ENCODE peak calls at places on chromosomes 7 and 10, in seven cellular contexts. One of them, this sample, is unnamed.

GRCh38 chr7:8015095-8015745 is 46.6 kb downstream of the GLCCI1 start:
- DNase-seq in IMR-90: no peak
- DNase-seq in mesendoderm: no peak
- DNase-seq in H9: no peak
- DNase-seq in neuronal stem cell: no peak
- DNase-seq in mesenchymal stem cell: no peak
- DNase-seq in H1: no peak
- DNase-seq in this sample: no peak

GRCh38 chr7:74183653-74184450 is 9.7 kb downstream of the EIF4H start:
- DNase-seq in mesenchymal stem cell: no peak
- DNase-seq in neuronal stem cell: no peak
- DNase-seq in H9: no peak
- DNase-seq in mesendoderm: peak; percentile 70
- DNase-seq in IMR-90: no peak
- DNase-seq in H1: no peak
- DNase-seq in this sample: peak; percentile 62

GRCh38 chr7:76296743-76297740 is 5.4 kb upstream of the HSPB1 start:
- DNase-seq in mesenchymal stem cell: peak; percentile 84
- DNase-seq in H9: no peak
- DNase-seq in IMR-90: peak; percentile 93
- DNase-seq in H1: no peak
- DNase-seq in mesendoderm: no peak
- DNase-seq in neuronal stem cell: no peak
- DNase-seq in this sample: peak; percentile 84

GRCh38 chr7:99451936-99452335 is 13.2 kb downstream of the CPSF4 start:
- DNase-seq in mesendoderm: no peak
- DNase-seq in IMR-90: no peak
- DNase-seq in H9: no peak
- DNase-seq in neuronal stem cell: no peak
- DNase-seq in H1: no peak
- DNase-seq in mesenchymal stem cell: no peak
- DNase-seq in this sample: no peak

GRCh38 chr10:32318476-32318896 is 28.5 kb downstream of the EPC1 start:
- DNase-seq in mesenchymal stem cell: no peak
- DNase-seq in H9: no peak
- DNase-seq in neuronal stem cell: no peak
- DNase-seq in H1: no peak
- DNase-seq in IMR-90: no peak
- DNase-seq in mesendoderm: no peak
- DNase-seq in this sample: no peak

GRCh38 chr7:103075337-103075918 is 488 bp downstream of the ARMC10 start:
- DNase-seq in H9: peak; percentile 89
- DNase-seq in H1: peak; percentile 57
- DNase-seq in neuronal stem cell: peak; percentile 48
- DNase-seq in IMR-90: peak; percentile 62
- DNase-seq in mesenchymal stem cell: peak; percentile 59
- DNase-seq in mesendoderm: peak; percentile 64
- DNase-seq in this sample: peak; percentile 46

GRCh38 chr10:5476918-5477525 is 22.3 kb downstream of the CALML5 start:
- DNase-seq in mesendoderm: peak; percentile 51
- DNase-seq in mesenchymal stem cell: no peak
- DNase-seq in neuronal stem cell: no peak
- DNase-seq in IMR-90: no peak
- DNase-seq in H1: no peak
- DNase-seq in H9: no peak
- DNase-seq in this sample: no peak

GRCh38 chr7:32761451-32762320 is 129.9 kb downstream of the KBTBD2 start:
- DNase-seq in IMR-90: no peak
- DNase-seq in H1: no peak
- DNase-seq in mesenchymal stem cell: no peak
- DNase-seq in mesendoderm: peak; percentile 47
- DNase-seq in H9: peak; percentile 49
- DNase-seq in neuronal stem cell: no peak
- DNase-seq in this sample: no peak

GRCh38 chr7:158064631-158065030 is 523.0 kb downstream of the PTPRN2 start:
- DNase-seq in neuronal stem cell: no peak
- DNase-seq in IMR-90: no peak
- DNase-seq in H1: no peak
- DNase-seq in mesenchymal stem cell: no peak
- DNase-seq in mesendoderm: no peak
- DNase-seq in H9: no peak
- DNase-seq in this sample: no peak

GRCh38 chr10:129766611-129767550 is 197.2 kb downstream of the EBF3 start:
- DNase-seq in mesendoderm: no peak
- DNase-seq in neuronal stem cell: no peak
- DNase-seq in H1: no peak
- DNase-seq in H9: peak; percentile 29
- DNase-seq in IMR-90: no peak
- DNase-seq in mesenchymal stem cell: no peak
- DNase-seq in this sample: no peak

GRCh38 chr10:103868200-103868599 is 12.8 kb upstream of the SH3PXD2A start:
- DNase-seq in neuronal stem cell: no peak
- DNase-seq in IMR-90: no peak
- DNase-seq in mesenchymal stem cell: no peak
- DNase-seq in H9: no peak
- DNase-seq in H1: no peak
- DNase-seq in mesendoderm: no peak
- DNase-seq in this sample: no peak

GRCh38 chr7:30240401-30240800 is 44.0 kb upstream of the ZNRF2 start:
- DNase-seq in mesendoderm: peak; percentile 19
- DNase-seq in IMR-90: no peak
- DNase-seq in H1: no peak
- DNase-seq in neuronal stem cell: no peak
- DNase-seq in mesenchymal stem cell: peak; percentile 2
- DNase-seq in H9: no peak
- DNase-seq in this sample: no peak

GRCh38 chr10:11668847-11669610 is 57.6 kb upstream of the USP6NL start:
- DNase-seq in H1: no peak
- DNase-seq in neuronal stem cell: no peak
- DNase-seq in mesenchymal stem cell: no peak
- DNase-seq in IMR-90: no peak
- DNase-seq in mesendoderm: no peak
- DNase-seq in H9: no peak
- DNase-seq in this sample: no peak

GRCh38 chr10:102400061-102400460 is 4.6 kb downstream of the NFKB2 start:
- DNase-seq in H9: no peak
- DNase-seq in IMR-90: no peak
- DNase-seq in mesenchymal stem cell: no peak
- DNase-seq in H1: no peak
- DNase-seq in mesendoderm: no peak
- DNase-seq in neuronal stem cell: no peak
- DNase-seq in this sample: no peak

GRCh38 chr7:102916426-102916825 is 3.6 kb downstream of the LRRC17 start:
- DNase-seq in mesendoderm: no peak
- DNase-seq in IMR-90: peak; percentile 84
- DNase-seq in neuronal stem cell: no peak
- DNase-seq in H1: no peak
- DNase-seq in mesenchymal stem cell: no peak
- DNase-seq in H9: no peak
- DNase-seq in this sample: no peak

GRCh38 chr7:132393789-132394261 is 182.4 kb downstream of the PLXNA4 start:
- DNase-seq in neuronal stem cell: no peak
- DNase-seq in mesenchymal stem cell: no peak
- DNase-seq in H1: no peak
- DNase-seq in IMR-90: no peak
- DNase-seq in mesendoderm: no peak
- DNase-seq in H9: no peak
- DNase-seq in this sample: no peak

GRCh38 chr7:143323650-143324049 is 7.7 kb downstream of the CLCN1 start:
- DNase-seq in mesendoderm: no peak
- DNase-seq in neuronal stem cell: no peak
- DNase-seq in mesenchymal stem cell: no peak
- DNase-seq in H9: no peak
- DNase-seq in IMR-90: no peak
- DNase-seq in H1: no peak
- DNase-seq in this sample: no peak

GRCh38 chr7:37853468-37853867 is 5.1 kb downstream of the NME8 start:
- DNase-seq in H9: no peak
- DNase-seq in H1: no peak
- DNase-seq in mesenchymal stem cell: no peak
- DNase-seq in mesendoderm: peak; percentile 27
- DNase-seq in neuronal stem cell: no peak
- DNase-seq in IMR-90: no peak
- DNase-seq in this sample: no peak

GRCh38 chr10:46560952-46561351 is 4.5 kb upstream of the GPRIN2 start:
- DNase-seq in mesendoderm: no peak
- DNase-seq in H1: no peak
- DNase-seq in neuronal stem cell: no peak
- DNase-seq in H9: no peak
- DNase-seq in IMR-90: no peak
- DNase-seq in mesenchymal stem cell: no peak
- DNase-seq in this sample: no peak

GRCh38 chr10:23341004-23341403 is 3.6 kb downstream of the C10orf67 start:
- DNase-seq in IMR-90: peak; percentile 30
- DNase-seq in H9: no peak
- DNase-seq in mesenchymal stem cell: peak; percentile 45
- DNase-seq in mesendoderm: no peak
- DNase-seq in neuronal stem cell: no peak
- DNase-seq in H1: no peak
- DNase-seq in this sample: no peak

GRCh38 chr10:70722820-70723424 is 50.6 kb downstream of the ADAMTS14 start:
- DNase-seq in IMR-90: peak; percentile 53
- DNase-seq in H1: no peak
- DNase-seq in H9: no peak
- DNase-seq in mesendoderm: peak; percentile 88
- DNase-seq in neuronal stem cell: no peak
- DNase-seq in mesenchymal stem cell: peak; percentile 49
- DNase-seq in this sample: no peak

GRCh38 chr7:55129409-55130078 is 110.7 kb downstream of the EGFR start:
- DNase-seq in H9: no peak
- DNase-seq in mesenchymal stem cell: peak; percentile 87
- DNase-seq in mesendoderm: peak; percentile 51
- DNase-seq in IMR-90: peak; percentile 79
- DNase-seq in neuronal stem cell: no peak
- DNase-seq in H1: no peak
- DNase-seq in this sample: peak; percentile 49

GRCh38 chr7:28083159-28083997 is 97.2 kb downstream of the JAZF1 start:
- DNase-seq in IMR-90: peak; percentile 43
- DNase-seq in neuronal stem cell: no peak
- DNase-seq in mesendoderm: no peak
- DNase-seq in H1: no peak
- DNase-seq in H9: no peak
- DNase-seq in mesenchymal stem cell: peak; percentile 78
- DNase-seq in this sample: peak; percentile 91

DNA sequence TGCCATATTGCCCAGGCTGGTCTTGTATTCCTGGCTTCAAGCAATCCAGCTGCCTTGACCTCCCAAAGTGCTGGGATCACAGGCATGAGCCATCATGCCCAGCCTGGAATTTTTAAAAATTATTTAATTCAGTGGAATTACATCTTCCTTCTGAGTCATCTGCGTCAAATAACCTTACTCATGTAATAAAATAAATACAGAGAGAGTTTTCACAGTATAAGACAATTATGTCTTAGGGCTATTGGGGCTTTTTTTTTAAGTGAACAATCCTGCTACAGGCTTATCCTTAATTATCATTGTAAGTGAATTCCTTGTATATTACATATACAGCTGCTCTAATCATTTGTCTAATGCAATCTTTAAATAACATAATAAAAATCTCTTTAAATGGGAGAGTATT is 108.3 kb downstream of the MAPK8 start:
- DNase-seq in H9: no peak
- DNase-seq in mesendoderm: no peak
- DNase-seq in mesenchymal stem cell: no peak
- DNase-seq in neuronal stem cell: no peak
- DNase-seq in H1: no peak
- DNase-seq in IMR-90: peak; percentile 82
- DNase-seq in this sample: no peak
- H3K4ac ChIP-seq in H9: no peak overlapping the region
- H3K4ac ChIP-seq in mesendoderm: no peak overlapping the region
- H3K4ac ChIP-seq in mesenchymal stem cell: no peak overlapping the region
- H3K4ac ChIP-seq in neuronal stem cell: no peak overlapping the region
- H3K4ac ChIP-seq in H1: no peak overlapping the region
- H3K4ac ChIP-seq in IMR-90: peak overlapping the region; percentile 54
- H3K4ac ChIP-seq in this sample: no peak overlapping the region

DNA sequence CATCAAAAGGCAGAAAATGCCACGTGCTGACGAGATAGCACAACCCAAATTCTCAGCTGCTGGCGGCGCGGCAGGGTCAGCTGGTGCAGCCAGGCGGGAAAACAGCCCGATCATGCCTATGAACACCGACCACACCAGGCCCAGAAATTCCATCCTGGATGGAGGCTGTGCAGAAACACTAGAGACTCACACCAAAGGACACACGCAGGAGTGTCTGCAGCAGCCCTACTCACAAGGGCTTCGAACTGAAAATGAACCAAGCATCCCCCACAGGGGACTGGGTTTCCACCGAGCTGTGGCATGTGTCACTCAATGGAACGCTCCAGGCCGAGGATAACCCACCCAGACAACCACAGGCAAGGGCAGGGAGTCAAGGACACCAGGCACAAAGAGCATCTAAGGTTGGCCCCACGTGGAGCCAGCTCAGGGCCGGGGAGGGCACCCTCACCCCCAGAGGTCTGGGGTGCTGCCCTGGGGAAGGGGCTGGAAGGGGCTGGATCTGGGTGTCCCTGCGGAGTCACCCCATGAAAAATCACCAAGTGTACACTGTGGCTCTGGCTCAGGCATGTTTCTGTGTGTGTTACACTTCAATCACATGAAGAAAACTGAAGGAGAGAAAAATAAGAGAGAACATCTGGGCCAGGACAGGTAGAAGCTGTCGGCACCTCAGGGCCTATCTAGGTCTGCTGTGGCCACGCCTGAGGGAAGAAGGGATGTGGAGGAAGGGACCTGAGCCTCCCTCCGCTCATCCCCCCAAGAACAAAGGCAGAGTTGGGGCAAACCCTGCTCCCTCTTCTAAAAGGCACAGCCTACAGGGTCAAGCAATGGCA is 33.0 kb downstream of the RASGEF1A start:
- DNase-seq in IMR-90: no peak
- DNase-seq in mesendoderm: no peak
- DNase-seq in neuronal stem cell: no peak
- DNase-seq in H1: no peak
- DNase-seq in H9: peak; percentile 15
- DNase-seq in mesenchymal stem cell: no peak
- DNase-seq in this sample: no peak
- H3K4ac ChIP-seq in IMR-90: no peak overlapping the region
- H3K4ac ChIP-seq in mesendoderm: no peak overlapping the region
- H3K4ac ChIP-seq in neuronal stem cell: no peak overlapping the region
- H3K4ac ChIP-seq in H1: no peak overlapping the region
- H3K4ac ChIP-seq in H9: no peak overlapping the region
- H3K4ac ChIP-seq in mesenchymal stem cell: no peak overlapping the region
- H3K4ac ChIP-seq in this sample: no peak overlapping the region

GRCh38 chr7:40162516-40162915 is 27.7 kb downstream of the SUGCT start:
- DNase-seq in H1: no peak
- DNase-seq in H9: no peak
- DNase-seq in neuronal stem cell: no peak
- DNase-seq in mesendoderm: no peak
- DNase-seq in mesenchymal stem cell: no peak
- DNase-seq in IMR-90: peak; percentile 8
- DNase-seq in this sample: peak; percentile 72
- H3K4ac ChIP-seq in H1: no peak overlapping the region
- H3K4ac ChIP-seq in H9: no peak overlapping the region
- H3K4ac ChIP-seq in neuronal stem cell: no peak overlapping the region
- H3K4ac ChIP-seq in mesendoderm: no peak overlapping the region
- H3K4ac ChIP-seq in mesenchymal stem cell: no peak overlapping the region
- H3K4ac ChIP-seq in IMR-90: no peak overlapping the region
- H3K4ac ChIP-seq in this sample: no peak overlapping the region

DNA sequence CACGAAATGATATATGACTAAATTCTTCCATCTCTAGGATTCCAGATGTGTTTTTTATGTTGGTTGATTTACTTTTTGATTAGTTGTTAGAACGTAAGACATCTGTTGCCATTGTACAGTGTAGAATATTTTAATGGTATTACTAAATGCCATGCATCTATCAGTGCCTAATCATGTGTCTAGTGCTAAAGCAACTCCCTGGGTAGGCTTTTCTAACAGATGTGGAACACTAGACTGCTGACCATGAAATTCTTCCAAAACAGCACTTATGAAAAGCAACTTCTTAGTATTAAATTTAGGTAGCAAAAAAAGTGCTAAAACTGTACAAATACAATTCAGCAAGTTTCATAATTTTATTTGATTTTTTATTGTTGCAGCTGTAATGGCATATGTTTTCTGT is 418.8 kb upstream of the SEMA3A start:
- DNase-seq in IMR-90: no peak
- DNase-seq in neuronal stem cell: no peak
- DNase-seq in mesendoderm: no peak
- DNase-seq in mesenchymal stem cell: no peak
- DNase-seq in H9: no peak
- DNase-seq in H1: no peak
- DNase-seq in this sample: no peak
- H3K4ac ChIP-seq in IMR-90: no peak overlapping the region
- H3K4ac ChIP-seq in neuronal stem cell: no peak overlapping the region
- H3K4ac ChIP-seq in mesendoderm: no peak overlapping the region
- H3K4ac ChIP-seq in mesenchymal stem cell: no peak overlapping the region
- H3K4ac ChIP-seq in H9: no peak overlapping the region
- H3K4ac ChIP-seq in H1: no peak overlapping the region
- H3K4ac ChIP-seq in this sample: no peak overlapping the region